ENCODE peak calls at places on chromosomes 4 and X, in ten cellular contexts. One of them, this sample, is unnamed.

GRCh38 chrX:72115380-72115779 is 16.3 kb downstream of the RTL5 start:
- DNase-seq in NCI-H1092 treated with DMSO at 0.1 percent for 48 hours: no peak
- DNase-seq in A549: no peak
- DNase-seq in suprapubic skin: no peak
- DNase-seq in pancreas: no peak
- DNase-seq in NCI-H2081: no peak
- DNase-seq in stimulated activated CD8-positive, alpha-beta memory T cell treated with anti-CD3 and anti-CD28 coated beads, Interleukin-15, amount 100 ng/mL, for 24 hours: no peak
- DNase-seq in effector memory CD8-positive, alpha-beta T cell: no peak
- DNase-seq in NCI-H510A treated with DMSO at 0.1 percent for 48 hours: no peak
- DNase-seq in HL-60: no peak
- DNase-seq in this sample: no peak

GRCh38 chr4:112411781-112412281 is 104.1 kb downstream of the NEUROG2 start:
- DNase-seq in HL-60: no peak
- DNase-seq in suprapubic skin: no peak
- DNase-seq in stimulated activated CD8-positive, alpha-beta memory T cell treated with anti-CD3 and anti-CD28 coated beads, Interleukin-15, amount 100 ng/mL, for 24 hours: no peak
- DNase-seq in NCI-H1092 treated with DMSO at 0.1 percent for 48 hours: no peak
- DNase-seq in pancreas: no peak
- DNase-seq in NCI-H510A treated with DMSO at 0.1 percent for 48 hours: no peak
- DNase-seq in A549: no peak
- DNase-seq in effector memory CD8-positive, alpha-beta T cell: no peak
- DNase-seq in NCI-H2081: no peak
- DNase-seq in this sample: no peak

GRCh38 chr4:7976025-7976424 is 36.4 kb upstream of the AFAP1 start:
- DNase-seq in stimulated activated CD8-positive, alpha-beta memory T cell treated with anti-CD3 and anti-CD28 coated beads, Interleukin-15, amount 100 ng/mL, for 24 hours: no peak
- DNase-seq in suprapubic skin: no peak
- DNase-seq in NCI-H510A treated with DMSO at 0.1 percent for 48 hours: no peak
- DNase-seq in NCI-H1092 treated with DMSO at 0.1 percent for 48 hours: no peak
- DNase-seq in A549: no peak
- DNase-seq in HL-60: no peak
- DNase-seq in pancreas: no peak
- DNase-seq in effector memory CD8-positive, alpha-beta T cell: no peak
- DNase-seq in NCI-H2081: no peak
- DNase-seq in this sample: no peak

GRCh38 chr4:179372746-179373145 is 1930.5 kb upstream of the AGA start:
- DNase-seq in NCI-H1092 treated with DMSO at 0.1 percent for 48 hours: no peak
- DNase-seq in stimulated activated CD8-positive, alpha-beta memory T cell treated with anti-CD3 and anti-CD28 coated beads, Interleukin-15, amount 100 ng/mL, for 24 hours: no peak
- DNase-seq in NCI-H2081: no peak
- DNase-seq in HL-60: no peak
- DNase-seq in NCI-H510A treated with DMSO at 0.1 percent for 48 hours: no peak
- DNase-seq in effector memory CD8-positive, alpha-beta T cell: no peak
- DNase-seq in suprapubic skin: no peak
- DNase-seq in pancreas: no peak
- DNase-seq in A549: no peak
- DNase-seq in this sample: no peak

GRCh38 chr4:109164011-109164410 is 138.4 kb downstream of the COL25A1 start:
- DNase-seq in HL-60: no peak
- DNase-seq in A549: no peak
- DNase-seq in NCI-H2081: no peak
- DNase-seq in suprapubic skin: no peak
- DNase-seq in NCI-H510A treated with DMSO at 0.1 percent for 48 hours: no peak
- DNase-seq in NCI-H1092 treated with DMSO at 0.1 percent for 48 hours: no peak
- DNase-seq in stimulated activated CD8-positive, alpha-beta memory T cell treated with anti-CD3 and anti-CD28 coated beads, Interleukin-15, amount 100 ng/mL, for 24 hours: no peak
- DNase-seq in pancreas: no peak
- DNase-seq in effector memory CD8-positive, alpha-beta T cell: no peak
- DNase-seq in this sample: no peak

GRCh38 chr4:144649646-144650045 is 3.7 kb downstream of the HHIP start:
- DNase-seq in NCI-H2081: peak
- DNase-seq in NCI-H510A treated with DMSO at 0.1 percent for 48 hours: peak
- DNase-seq in effector memory CD8-positive, alpha-beta T cell: no peak
- DNase-seq in A549: no peak
- DNase-seq in stimulated activated CD8-positive, alpha-beta memory T cell treated with anti-CD3 and anti-CD28 coated beads, Interleukin-15, amount 100 ng/mL, for 24 hours: no peak
- DNase-seq in HL-60: no peak
- DNase-seq in pancreas: no peak
- DNase-seq in suprapubic skin: no peak
- DNase-seq in NCI-H1092 treated with DMSO at 0.1 percent for 48 hours: no peak
- DNase-seq in this sample: no peak

GRCh38 chr4:6917445-6918241 is 8.0 kb downstream of the TBC1D14 start:
- DNase-seq in pancreas: peak
- DNase-seq in NCI-H510A treated with DMSO at 0.1 percent for 48 hours: peak
- DNase-seq in A549: peak
- DNase-seq in suprapubic skin: no peak
- DNase-seq in stimulated activated CD8-positive, alpha-beta memory T cell treated with anti-CD3 and anti-CD28 coated beads, Interleukin-15, amount 100 ng/mL, for 24 hours: no peak
- DNase-seq in NCI-H1092 treated with DMSO at 0.1 percent for 48 hours: peak
- DNase-seq in NCI-H2081: peak
- DNase-seq in HL-60: peak
- DNase-seq in effector memory CD8-positive, alpha-beta T cell: no peak
- DNase-seq in this sample: no peak

GRCh38 chr4:55503164-55503563 is 43.5 kb downstream of the CLOCK start:
- DNase-seq in effector memory CD8-positive, alpha-beta T cell: no peak
- DNase-seq in stimulated activated CD8-positive, alpha-beta memory T cell treated with anti-CD3 and anti-CD28 coated beads, Interleukin-15, amount 100 ng/mL, for 24 hours: no peak
- DNase-seq in A549: peak
- DNase-seq in NCI-H510A treated with DMSO at 0.1 percent for 48 hours: no peak
- DNase-seq in HL-60: no peak
- DNase-seq in NCI-H1092 treated with DMSO at 0.1 percent for 48 hours: no peak
- DNase-seq in suprapubic skin: no peak
- DNase-seq in pancreas: no peak
- DNase-seq in NCI-H2081: no peak
- DNase-seq in this sample: no peak

GRCh38 chr4:118102195-118102594 is 67.9 kb downstream of the NDST3 start:
- DNase-seq in HL-60: no peak
- DNase-seq in pancreas: no peak
- DNase-seq in A549: no peak
- DNase-seq in effector memory CD8-positive, alpha-beta T cell: no peak
- DNase-seq in stimulated activated CD8-positive, alpha-beta memory T cell treated with anti-CD3 and anti-CD28 coated beads, Interleukin-15, amount 100 ng/mL, for 24 hours: no peak
- DNase-seq in NCI-H510A treated with DMSO at 0.1 percent for 48 hours: no peak
- DNase-seq in suprapubic skin: no peak
- DNase-seq in NCI-H2081: no peak
- DNase-seq in NCI-H1092 treated with DMSO at 0.1 percent for 48 hours: no peak
- DNase-seq in this sample: no peak

GRCh38 chr4:858831-859451 is 33.0 kb upstream of the CPLX1 start:
- DNase-seq in pancreas: no peak
- DNase-seq in stimulated activated CD8-positive, alpha-beta memory T cell treated with anti-CD3 and anti-CD28 coated beads, Interleukin-15, amount 100 ng/mL, for 24 hours: no peak
- DNase-seq in suprapubic skin: peak
- DNase-seq in NCI-H1092 treated with DMSO at 0.1 percent for 48 hours: no peak
- DNase-seq in effector memory CD8-positive, alpha-beta T cell: no peak
- DNase-seq in HL-60: no peak
- DNase-seq in NCI-H510A treated with DMSO at 0.1 percent for 48 hours: no peak
- DNase-seq in A549: no peak
- DNase-seq in NCI-H2081: no peak
- DNase-seq in this sample: no peak

GRCh38 chrX:20056704-20057103 is 60.0 kb downstream of the MAP7D2 start:
- DNase-seq in NCI-H1092 treated with DMSO at 0.1 percent for 48 hours: no peak
- DNase-seq in suprapubic skin: no peak
- DNase-seq in pancreas: no peak
- DNase-seq in A549: no peak
- DNase-seq in NCI-H510A treated with DMSO at 0.1 percent for 48 hours: peak
- DNase-seq in effector memory CD8-positive, alpha-beta T cell: no peak
- DNase-seq in stimulated activated CD8-positive, alpha-beta memory T cell treated with anti-CD3 and anti-CD28 coated beads, Interleukin-15, amount 100 ng/mL, for 24 hours: no peak
- DNase-seq in NCI-H2081: peak
- DNase-seq in HL-60: no peak
- DNase-seq in this sample: no peak